ENCODE peak calls at places on chromosomes 1 and 21, in seven cellular contexts. X is fibroblast of pulmonary artery; S is CD8-positive, alpha-beta T cell; E is WERI-Rb-1; B is heart left ventricle; I is PC-3; C is tibial nerve. G is an unnamed sample.

GRCh38 chr1:116515702-116516101 is 55.1 kb downstream of the CD58 start:
- DNase-seq in X (no peak), B (no peak), S (no peak), C (no peak), E (no peak), I (no peak), G (no peak)

GRCh38 chr1:9279172-9279840 is 13.4 kb upstream of the SPSB1 start:
- DNase-seq in I (no peak), X (no peak), S (no peak), C (no peak), E (no peak), B (no peak), G (no peak)

GRCh38 chr1:16888806-16889178 is 7.0 kb upstream of the RNU1-2 start:
- DNase-seq in I (no peak), S (no peak), C (no peak), E (no peak), B (no peak), X (no peak), G (no peak)

GRCh38 chr1:219805191-219805590 is 123.2 kb downstream of the SLC30A10 start:
- DNase-seq in E (no peak), I (peak; percentile 68), B (no peak), S (no peak), X (no peak), C (no peak), G (no peak)

GRCh38 chr1:94322696-94323095 is 85.3 kb upstream of the ARHGAP29 start:
- DNase-seq in C (no peak), B (no peak), E (no peak), S (no peak), X (peak; percentile 77), I (peak; percentile 94), G (no peak)

GRCh38 chr1:27135920-27136551 is 18.9 kb downstream of the SLC9A1 start:
- DNase-seq in E (no peak), C (no peak), B (no peak), X (no peak), S (no peak), I (peak; percentile 23), G (peak; percentile 66)

GRCh38 chr1:237799762-237800474 is 90.8 kb downstream of the ZP4 start:
- DNase-seq in B (peak; percentile 40), S (peak; percentile 11), I (peak; percentile 78), E (peak; percentile 94), C (no peak), X (peak; percentile 63), G (no peak)

GRCh38 chr1:31576201-31576669 is at the start of gene TINAGL1:
- DNase-seq in I (peak; percentile 94), X (no peak), C (no peak), E (no peak), B (peak; percentile 80), S (no peak), G (no peak)

GRCh38 chr1:115609021-115609420 is 32.7 kb upstream of the VANGL1 start:
- DNase-seq in C (no peak), E (no peak), S (no peak), I (peak; percentile 17), X (no peak), B (no peak), G (no peak)

GRCh38 chr1:145983959-145984830 is 12.2 kb downstream of the TXNIP start:
- DNase-seq in I (no peak), C (no peak), E (no peak), X (no peak), S (no peak), B (no peak), G (no peak)

GRCh38 chr1:41533731-41534080 is 49.2 kb upstream of the EDN2 start:
- DNase-seq in B (no peak), C (no peak), I (no peak), S (no peak), X (no peak), E (no peak), G (no peak)

GRCh38 chr1:246519514-246519913 is 12.4 kb upstream of the SMYD3 start:
- DNase-seq in E (no peak), B (no peak), S (no peak), I (no peak), X (no peak), C (no peak), G (no peak)

GRCh38 chr1:98323396-98323795 is 338.1 kb upstream of the SNX7 start:
- DNase-seq in I (peak; percentile 89), X (peak; percentile 95), C (no peak), E (no peak), B (no peak), S (no peak), G (peak; percentile 49)

GRCh38 chr1:184801503-184801902 is 46.8 kb upstream of the EDEM3 start:
- DNase-seq in C (peak; percentile 61), B (no peak), X (peak; percentile 74), I (peak; percentile 36), S (no peak), E (no peak), G (no peak)

GRCh38 chr1:111920221-111921024 is 69.0 kb downstream of the KCND3 start:
- DNase-seq in C (no peak), B (peak; percentile 47), E (no peak), X (peak; percentile 23), S (no peak), I (no peak), G (no peak)

GRCh38 chr1:18297896-18298648 is 182.7 kb upstream of the KLHDC7A start:
- DNase-seq in S (no peak), B (no peak), I (no peak), C (no peak), E (no peak), X (no peak), G (no peak)

GRCh38 chr1:179881642-179882252 is 338 bp upstream of the TOR1AIP1 start:
- DNase-seq in B (peak; percentile 88), S (no peak), X (peak; percentile 96), E (no peak), I (peak; percentile 62), C (peak; percentile 80), G (no peak)

GRCh38 chr1:83882906-83883305 is 116.0 kb downstream of the TTLL7 start:
- DNase-seq in E (peak; percentile 19), I (peak; percentile 90), X (peak; percentile 72), B (no peak), C (no peak), S (no peak), G (no peak)

GRCh38 chr1:204468766-204469302 is 25.8 kb downstream of the PIK3C2B start:
- DNase-seq in X (no peak), I (no peak), B (no peak), E (no peak), S (no peak), C (no peak), G (no peak)

GRCh38 chr1:97340951-97341350 is 579.9 kb downstream of the DPYD start:
- DNase-seq in I (peak; percentile 48), C (no peak), E (no peak), X (peak; percentile 80), S (no peak), B (no peak), G (no peak)

DNA sequence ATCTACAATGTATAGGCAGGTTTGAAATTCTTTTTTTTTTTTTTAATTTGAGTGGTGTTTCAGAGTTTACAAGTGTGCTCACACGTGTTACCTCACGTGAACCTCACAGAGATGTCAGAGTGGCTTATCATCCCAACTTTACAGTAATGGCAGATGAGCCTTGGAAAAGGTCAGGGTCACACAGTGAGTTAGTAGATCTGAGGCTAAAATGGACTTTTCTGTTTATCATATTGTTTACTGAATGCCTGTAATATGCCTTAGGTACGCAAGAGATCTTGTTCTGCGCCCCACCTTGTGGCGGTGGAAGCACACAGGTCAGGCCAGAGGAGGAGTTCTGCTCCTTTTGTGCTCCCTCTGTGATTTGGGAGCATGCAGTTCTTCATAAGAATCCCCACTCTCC is 80.0 kb downstream of the DYRK1A start:
- DNase-seq in B (no peak), S (no peak), C (no peak), I (no peak), E (no peak), X (no peak), G (no peak)
- TF ChIP-seq CTCF in B (peak; percentile 6), S (no peak), C (no peak), I (peak; percentile 30), E (no peak), X (no peak), G (no peak)

GRCh38 chr1:227948493-227949260 is 945 bp upstream of the WNT9A start:
- DNase-seq in X (no peak), C (no peak), I (peak; percentile 60), S (no peak), E (no peak), B (no peak), G (no peak)

GRCh38 chr1:227946624-227947424 is 908 bp downstream of the WNT9A start:
- DNase-seq in B (peak; percentile 79), I (peak; percentile 98), X (peak; percentile 60), C (peak; percentile 70), E (peak; percentile 67), S (peak; percentile 50), G (no peak)

GRCh38 chr1:227947425-227947677 is 381 bp downstream of the WNT9A start:
- DNase-seq in I (no peak), S (no peak), E (no peak), X (no peak), C (no peak), B (no peak), G (no peak)

GRCh38 chr1:227949341-227949921 is 1.7 kb upstream of the WNT9A start:
- DNase-seq in X (no peak), I (no peak), B (no peak), E (no peak), C (no peak), S (no peak), G (no peak)

GRCh38 chr1:227947678-227948492 is at the start of gene WNT9A:
- DNase-seq in B (peak; percentile 59), I (peak; percentile 91), S (no peak), X (peak; percentile 44), C (no peak), E (no peak), G (no peak)
- TF ChIP-seq CTCF in B (no peak), I (no peak), S (no peak), X (no peak), C (peak; percentile 17), E (no peak), G (no peak)

DNA sequence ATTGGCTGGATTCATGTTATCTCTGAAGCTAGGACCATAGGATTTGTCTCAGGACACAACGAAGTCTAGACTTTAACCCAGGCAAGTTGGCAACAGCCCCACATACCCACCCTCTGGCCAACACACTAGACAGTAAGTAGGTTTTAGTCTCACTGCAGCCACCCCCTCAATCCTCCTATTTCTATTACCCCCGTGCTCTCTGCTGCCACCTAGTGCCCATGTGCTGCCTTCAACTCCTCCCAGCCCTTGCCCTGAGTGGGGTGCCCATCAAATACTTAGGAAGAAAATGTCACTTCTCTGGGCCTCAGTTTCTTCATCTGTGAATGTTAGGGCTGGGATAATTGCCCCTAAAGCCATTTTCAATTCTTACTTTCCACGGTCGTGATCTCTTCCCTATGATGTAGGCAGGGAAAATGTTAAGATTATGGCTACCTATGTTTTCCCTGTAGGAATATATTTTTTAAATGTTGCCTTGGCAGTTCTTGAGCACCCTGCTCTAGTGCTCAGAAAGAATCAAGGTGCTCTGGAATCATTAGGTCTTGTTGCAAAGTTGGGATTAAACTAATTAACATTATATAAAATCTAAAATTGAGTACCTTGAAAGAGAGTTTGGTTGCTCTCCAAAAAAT is 213.0 kb downstream of the LMX1A start:
- DNase-seq in B (no peak), I (peak; percentile 66), S (no peak), E (peak; percentile 53), C (no peak), X (no peak), G (no peak)
- TF ChIP-seq CTCF in B (peak; percentile 31), I (peak; percentile 97), S (no peak), E (peak; percentile 71), C (no peak), X (peak; percentile 62), G (peak; percentile 68)

DNA sequence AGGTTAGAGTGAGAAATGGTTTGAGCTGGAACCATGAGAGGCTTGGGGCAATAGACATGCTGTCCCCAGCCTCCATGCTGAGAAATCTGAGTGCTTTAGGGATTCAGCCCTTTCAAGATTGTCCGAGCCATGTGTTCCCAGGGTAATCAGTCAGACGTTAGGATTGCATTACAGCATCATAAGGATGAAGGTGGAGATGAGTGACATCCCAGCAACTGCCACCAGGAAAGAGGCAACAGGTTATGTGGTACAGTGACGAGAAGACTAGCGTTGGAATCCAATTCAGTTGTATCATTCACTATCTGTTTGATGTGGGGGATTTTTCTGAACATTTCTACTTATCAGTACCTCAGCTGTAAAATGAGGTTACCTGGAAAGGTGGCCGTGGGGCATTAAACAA is 1.7 kb downstream of the CAMK1G start:
- DNase-seq in I (no peak), B (no peak), S (no peak), C (no peak), X (no peak), E (no peak), G (no peak)
- TF ChIP-seq CTCF in I (no peak), B (no peak), S (no peak), C (no peak), X (no peak), E (no peak), G (no peak)

G was measured in CD14-positive monocyte.